ENCODE peak calls at places on chromosome 14, in four cellular contexts. One of them, this sample, is unnamed.
A peak's percentile ranks its signal among the peaks of the same experiment; 100 is the strongest.

GRCh38 chr14:49581209-49581960 is 4.8 kb downstream of the RPS29 start:
- DNase-seq in brain microvascular endothelial cell: no peak
- DNase-seq in D341Med: no peak
- DNase-seq in Karpas-422: peak; percentile 64
- DNase-seq in this sample: peak; percentile 55

GRCh38 chr14:30681752-30682355 is 59.7 kb downstream of the SCFD1 start:
- DNase-seq in D341Med: no peak
- DNase-seq in Karpas-422: peak; percentile 65
- DNase-seq in brain microvascular endothelial cell: peak; percentile 1
- DNase-seq in this sample: no peak

GRCh38 chr14:74846168-74846567 is 29.8 kb downstream of the PROX2 start:
- DNase-seq in brain microvascular endothelial cell: no peak
- DNase-seq in Karpas-422: no peak
- DNase-seq in D341Med: no peak
- DNase-seq in this sample: no peak

GRCh38 chr14:68487805-68488590 is 304.9 kb downstream of the ZFP36L1 start:
- DNase-seq in brain microvascular endothelial cell: peak; percentile 39
- DNase-seq in D341Med: no peak
- DNase-seq in Karpas-422: no peak
- DNase-seq in this sample: no peak

GRCh38 chr14:41606249-41607118 is at the start of gene LRFN5:
- DNase-seq in D341Med: peak; percentile 76
- DNase-seq in Karpas-422: no peak
- DNase-seq in brain microvascular endothelial cell: no peak
- DNase-seq in this sample: peak; percentile 86

GRCh38 chr14:34059037-34059924 is 108.4 kb upstream of the EGLN3 start:
- DNase-seq in D341Med: no peak
- DNase-seq in brain microvascular endothelial cell: no peak
- DNase-seq in Karpas-422: no peak
- DNase-seq in this sample: no peak

GRCh38 chr14:89266754-89267153 is 150.3 kb downstream of the FOXN3 start:
- DNase-seq in brain microvascular endothelial cell: no peak
- DNase-seq in D341Med: no peak
- DNase-seq in Karpas-422: no peak
- DNase-seq in this sample: no peak

GRCh38 chr14:66117600-66117999 is 368.6 kb upstream of the CCDC196 start:
- DNase-seq in Karpas-422: no peak
- DNase-seq in D341Med: no peak
- DNase-seq in brain microvascular endothelial cell: peak; percentile 47
- DNase-seq in this sample: no peak

GRCh38 chr14:82642425-82642824 is 1108.8 kb upstream of the SEL1L start:
- DNase-seq in brain microvascular endothelial cell: no peak
- DNase-seq in Karpas-422: no peak
- DNase-seq in D341Med: no peak
- DNase-seq in this sample: peak; percentile 92

GRCh38 chr14:99603471-99603933 is 505 bp downstream of the CCDC85C start:
- DNase-seq in brain microvascular endothelial cell: no peak
- DNase-seq in D341Med: peak; percentile 70
- DNase-seq in Karpas-422: no peak
- DNase-seq in this sample: peak; percentile 81